ENCODE peak calls at places on chromosomes 7 and 10, in four cellular contexts. D, H, P and L are unnamed samples.

GRCh38 chr7:5492249-5493020 is 68.8 kb upstream of the TNRC18 start:
- DNase-seq in P (peak; percentile 42), D (no peak), H (no peak), L (peak; percentile 41)

GRCh38 chr10:22505923-22506685 is 160.8 kb downstream of the SPAG6 start:
- DNase-seq in H (no peak), P (no peak), D (no peak), L (no peak)

GRCh38 chr7:71972513-71972912 is 439.6 kb downstream of the CALN1 start:
- DNase-seq in H (no peak), D (no peak), P (no peak), L (no peak)

GRCh38 chr7:133543657-133544056 is 290.8 kb downstream of the EXOC4 start:
- DNase-seq in P (no peak), D (no peak), H (no peak), L (no peak)

GRCh38 chr10:69789164-69789576 is 12.5 kb upstream of the COL13A1 start:
- DNase-seq in H (no peak), P (peak; percentile 69), D (no peak), L (peak; percentile 57)

GRCh38 chr7:131068604-131069021 is 259.1 kb upstream of the MKLN1 start:
- DNase-seq in P (no peak), D (no peak), H (no peak), L (no peak)

GRCh38 chr10:13674645-13675588 is 88.2 kb downstream of the PRPF18 start:
- DNase-seq in H (no peak), D (no peak), P (no peak), L (no peak)

GRCh38 chr10:60098676-60099601 is 192.6 kb upstream of the CCDC6 start:
- DNase-seq in D (peak; percentile 12), P (peak; percentile 45), H (peak; percentile 38), L (peak; percentile 20)

GRCh38 chr7:131305152-131305551 is 22.5 kb upstream of the MKLN1 start:
- DNase-seq in P (no peak), H (no peak), D (peak; percentile 47), L (no peak)

GRCh38 chr7:149856-150636 is 42.3 kb upstream of the FAM20C start:
- DNase-seq in P (no peak), H (no peak), D (no peak), L (peak; percentile 80)

GRCh38 chr7:131753620-131754222 is 197.3 kb upstream of the PODXL start:
- DNase-seq in H (peak; percentile 22), P (peak; percentile 51), D (peak; percentile 13), L (peak; percentile 51)

GRCh38 chr10:9275861-9276260 is 1221.4 kb downstream of the GATA3 start:
- DNase-seq in H (no peak), D (no peak), P (no peak), L (no peak)

GRCh38 chr7:22269963-22270362 is 87.0 kb downstream of the RAPGEF5 start:
- DNase-seq in D (peak; percentile 45), H (no peak), P (no peak), L (no peak)

GRCh38 chr10:28250782-28251181 is 52.1 kb downstream of the MPP7 start:
- DNase-seq in D (peak; percentile 29), P (peak; percentile 8), H (no peak), L (no peak)

DNA sequence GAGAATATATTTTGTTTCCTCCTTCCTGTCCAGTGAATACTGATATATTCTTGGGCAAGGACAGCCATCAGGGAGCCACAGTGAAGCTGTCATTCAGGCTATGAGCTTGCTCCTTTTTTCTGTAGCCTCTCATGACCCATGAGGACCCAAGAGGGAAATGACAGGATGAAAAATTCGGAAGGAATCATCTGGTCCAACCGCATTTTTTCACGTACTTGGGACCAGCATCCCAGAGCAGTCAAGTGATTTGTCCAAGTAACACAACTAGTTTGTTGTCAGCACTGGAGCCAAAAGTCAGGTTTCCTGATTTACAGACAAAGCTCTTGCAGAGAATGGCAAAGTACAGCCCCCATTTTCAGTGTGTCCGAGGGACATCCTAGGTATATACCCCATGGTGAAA is 47.2 kb upstream of the AGBL3 start:
- DNase-seq in P (no peak), H (no peak), D (no peak), L (no peak)
- TF ChIP-seq ELF1 in P (no peak), H (no peak), D (no peak), L (no peak)

DNA sequence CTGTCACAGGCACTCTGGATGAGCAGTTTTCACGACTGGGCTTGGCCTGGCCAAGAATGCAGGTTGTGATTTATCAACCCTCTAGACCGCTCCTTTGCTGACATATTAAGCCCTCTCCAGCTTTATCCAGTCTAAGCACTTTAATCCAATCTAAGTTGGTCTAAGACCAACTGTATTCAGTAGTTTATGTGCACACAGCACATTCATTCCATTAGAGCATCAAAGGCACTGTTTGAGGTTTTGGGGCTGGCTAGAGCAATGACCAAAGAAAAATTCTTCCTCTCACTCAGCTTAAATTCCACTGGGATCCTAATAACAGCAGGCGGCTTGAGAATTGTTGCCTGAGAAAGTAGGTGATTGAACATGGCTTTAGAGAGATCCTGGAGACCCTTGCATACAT is 176.0 kb upstream of the INSYN2A start:
- DNase-seq in H (no peak), D (no peak), P (no peak), L (no peak)
- TF ChIP-seq ELF1 in H (no peak), D (no peak), P (no peak), L (no peak)

GRCh38 chr7:28955723-28956607 is 2.2 kb downstream of the TRIL start:
- DNase-seq in P (no peak), H (no peak), D (peak; percentile 72), L (peak; percentile 87)

GRCh38 chr7:28957822-28958234 is 302 bp downstream of the TRIL start:
- DNase-seq in H (no peak), P (no peak), D (no peak), L (peak; percentile 80)

GRCh38 chr7:28955356-28955722 is 2.8 kb downstream of the TRIL start:
- DNase-seq in D (no peak), P (no peak), H (no peak), L (no peak)

GRCh38 chr7:28957064-28957821 is 887 bp downstream of the TRIL start:
- DNase-seq in D (no peak), H (no peak), P (no peak), L (peak; percentile 67)

DNA sequence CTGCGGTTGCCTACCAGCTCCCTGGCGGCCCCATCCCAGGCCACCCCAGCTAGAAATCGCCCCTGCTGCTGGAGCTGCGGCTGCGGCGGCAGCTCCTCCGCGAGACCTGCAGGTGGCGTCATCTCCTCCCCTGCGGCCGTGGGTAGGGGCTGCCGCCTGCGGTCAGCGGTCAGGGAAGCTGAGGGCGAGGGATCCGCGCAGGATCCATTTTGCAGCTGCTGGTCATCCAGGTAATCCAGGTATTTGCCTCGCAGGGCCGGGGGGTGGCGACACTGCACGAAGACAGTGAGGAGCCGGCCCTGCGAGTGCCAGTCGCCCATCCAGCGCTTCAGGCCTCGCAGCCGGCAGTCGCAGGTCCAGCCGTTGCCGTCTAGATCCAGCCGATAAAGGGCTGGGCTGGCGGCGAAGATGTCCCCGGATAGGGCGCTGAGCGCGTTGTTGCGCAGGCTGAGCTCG is 1.5 kb downstream of the TRIL start:
- DNase-seq in H (no peak), P (no peak), D (peak; percentile 48), L (peak; percentile 95)
- TF ChIP-seq ELF1 in H (no peak), P (no peak), D (no peak), L (no peak)

GRCh38 chr7:2644514-2645273 is 12.9 kb downstream of the TTYH3 start:
- DNase-seq in D (no peak), P (no peak), H (no peak), L (peak; percentile 74)

GRCh38 chr7:2646336-2646679 is 14.5 kb downstream of the TTYH3 start:
- DNase-seq in H (no peak), D (no peak), P (no peak), L (no peak)

GRCh38 chr7:2646680-2647571 is 15.1 kb downstream of the TTYH3 start:
- DNase-seq in D (no peak), H (peak; percentile 34), P (peak; percentile 91), L (peak; percentile 81)

GRCh38 chr7:2643386-2644229 is 11.8 kb downstream of the TTYH3 start:
- DNase-seq in P (no peak), D (no peak), H (no peak), L (peak; percentile 70)

GRCh38 chr7:2645274-2645868 is 13.6 kb downstream of the TTYH3 start:
- DNase-seq in D (no peak), H (no peak), P (no peak), L (peak; percentile 93)
- TF ChIP-seq ELF1 in D (no peak), H (no peak), P (no peak), L (no peak)

GRCh38 chr7:68313806-68314205 is 1284.5 kb upstream of the AUTS2 start:
- DNase-seq in D (no peak), H (no peak), P (no peak), L (no peak)
- TF ChIP-seq ELF1 in D (no peak), H (no peak), P (no peak), L (no peak)